ENCODE peak calls at places on chromosomes 1 and 21, in nine cellular contexts. Y is effector CD4-positive, alpha-beta T cell; C is hepatic stellate cell; V is activated T-cell treated with anti-CD3 and anti-CD28 coated beads, Interleukin-2, amount 50 U/mL, for 72 hours; A is D341Med; Q is T-cell; U is cerebellar cortex; K is DMS153; J is CD8-positive, alpha-beta T cell. F is an unnamed sample.

GRCh38 chr21:35396655-35397054 is 347.6 kb upstream of the RUNX1 start:
- DNase-seq in Y (no peak), C (no peak), V (no peak), A (no peak), Q (no peak), U (no peak), K (no peak), J (no peak), F (no peak)

GRCh38 chr1:61950418-61950817 is 208.1 kb downstream of the PATJ start:
- DNase-seq in Y (no peak), C (no peak), V (no peak), A (no peak), Q (no peak), U (peak; percentile 64), K (no peak), J (no peak), F (no peak)

GRCh38 chr1:108722292-108722691 is 9.6 kb downstream of the FNDC7 start:
- DNase-seq in Y (no peak), C (no peak), V (no peak), A (no peak), Q (no peak), U (no peak), K (no peak), J (no peak), F (no peak)

GRCh38 chr1:147627435-147628110 is 42.8 kb downstream of the ACP6 start:
- DNase-seq in Y (peak; percentile 26), C (peak; percentile 79), V (peak; percentile 58), A (peak; percentile 87), Q (peak; percentile 38), U (peak; percentile 43), K (peak; percentile 65), J (no peak), F (peak; percentile 33)

GRCh38 chr1:175797576-175797975 is 54.2 kb upstream of the TNR start:
- DNase-seq in Y (no peak), C (no peak), V (no peak), A (no peak), Q (no peak), U (no peak), K (no peak), J (no peak), F (no peak)

GRCh38 chr1:31112223-31112622 is 46.7 kb upstream of the PUM1 start:
- DNase-seq in Y (no peak), C (no peak), V (no peak), A (no peak), Q (no peak), U (no peak), K (no peak), J (no peak), F (no peak)

GRCh38 chr1:10733967-10734366 is 62.5 kb downstream of the CASZ1 start:
- DNase-seq in Y (no peak), C (no peak), V (peak; percentile 67), A (peak; percentile 87), Q (no peak), U (no peak), K (no peak), J (no peak), F (no peak)

GRCh38 chr1:30447080-30447479 is 276.3 kb downstream of the MATN1 start:
- DNase-seq in Y (no peak), C (no peak), V (no peak), A (peak; percentile 3), Q (no peak), U (no peak), K (no peak), J (no peak), F (no peak)

GRCh38 chr1:21378705-21379494 is 61.0 kb upstream of the NBPF3 start:
- DNase-seq in Y (no peak), C (no peak), V (no peak), A (no peak), Q (no peak), U (no peak), K (peak; percentile 54), J (no peak), F (no peak)

GRCh38 chr1:109295712-109296415 is 10.9 kb downstream of the MYBPHL start:
- DNase-seq in Y (no peak), C (no peak), V (no peak), A (peak; percentile 63), Q (no peak), U (no peak), K (no peak), J (no peak), F (no peak)

GRCh38 chr1:156692958-156693857 is 12.2 kb downstream of the CRABP2 start:
- DNase-seq in Y (no peak), C (no peak), V (no peak), A (no peak), Q (peak; percentile 15), U (peak; percentile 66), K (peak; percentile 90), J (no peak), F (no peak)

GRCh38 chr1:167442854-167443565 is 75.3 kb downstream of the CD247 start:
- DNase-seq in Y (no peak), C (no peak), V (no peak), A (peak; percentile 20), Q (no peak), U (no peak), K (no peak), J (no peak), F (no peak)

GRCh38 chr1:214935258-214935657 is 147.3 kb upstream of the KCNK2 start:
- DNase-seq in Y (no peak), C (no peak), V (no peak), A (no peak), Q (no peak), U (no peak), K (no peak), J (no peak), F (no peak)

GRCh38 chr1:13582713-13583443 is 754 bp upstream of the PDPN start:
- DNase-seq in Y (no peak), C (no peak), V (no peak), A (no peak), Q (no peak), U (no peak), K (no peak), J (no peak), F (no peak)

F was measured in GDM1.